ENCODE peak calls at places on chromosomes 16 and 17, in five cellular contexts. G, W, P, H and D are unnamed samples.
A peak's percentile ranks its signal among the peaks of the same experiment; 100 is the strongest.

GRCh38 chr17:11618861-11619566 is 20.7 kb downstream of the DNAH9 start:
- DNase-seq in P (no peak), H (no peak), G (no peak), W (no peak), D (no peak)

GRCh38 chr16:1499756-1500464 is 6.8 kb downstream of the TELO2 start:
- DNase-seq in H (no peak), G (no peak), P (no peak), W (no peak), D (no peak)

GRCh38 chr17:55067697-55068439 is 99.3 kb downstream of the STXBP4 start:
- DNase-seq in H (no peak), P (peak; percentile 22), G (peak; percentile 50), W (no peak), D (no peak)

GRCh38 chr17:42311240-42312034 is 23.1 kb downstream of the STAT5A start:
- DNase-seq in P (peak; percentile 61), H (no peak), G (peak; percentile 94), W (no peak), D (peak; percentile 82)

GRCh38 chr17:57453841-57454240 is 197.5 kb downstream of the MSI2 start:
- DNase-seq in P (no peak), W (no peak), G (no peak), H (no peak), D (no peak)

GRCh38 chr17:15777717-15778116 is 45.6 kb downstream of the TBC1D26 start:
- DNase-seq in P (no peak), H (no peak), W (no peak), G (no peak), D (no peak)

GRCh38 chr17:34850023-34850422 is 111.2 kb downstream of the CCT6B start:
- DNase-seq in W (no peak), H (no peak), G (no peak), P (no peak), D (no peak)

GRCh38 chr17:2405247-2405926 is 4.5 kb upstream of the MNT start:
- DNase-seq in H (no peak), W (no peak), P (no peak), G (peak; percentile 94), D (no peak)

GRCh38 chr16:24024971-24025370 is 189.2 kb downstream of the PRKCB start:
- DNase-seq in P (no peak), H (no peak), G (no peak), W (no peak), D (no peak)

GRCh38 chr16:10736926-10737625 is 6.6 kb upstream of the NUBP1 start:
- DNase-seq in W (peak; percentile 65), G (peak; percentile 61), H (peak; percentile 65), P (peak; percentile 67), D (peak; percentile 70)

DNA sequence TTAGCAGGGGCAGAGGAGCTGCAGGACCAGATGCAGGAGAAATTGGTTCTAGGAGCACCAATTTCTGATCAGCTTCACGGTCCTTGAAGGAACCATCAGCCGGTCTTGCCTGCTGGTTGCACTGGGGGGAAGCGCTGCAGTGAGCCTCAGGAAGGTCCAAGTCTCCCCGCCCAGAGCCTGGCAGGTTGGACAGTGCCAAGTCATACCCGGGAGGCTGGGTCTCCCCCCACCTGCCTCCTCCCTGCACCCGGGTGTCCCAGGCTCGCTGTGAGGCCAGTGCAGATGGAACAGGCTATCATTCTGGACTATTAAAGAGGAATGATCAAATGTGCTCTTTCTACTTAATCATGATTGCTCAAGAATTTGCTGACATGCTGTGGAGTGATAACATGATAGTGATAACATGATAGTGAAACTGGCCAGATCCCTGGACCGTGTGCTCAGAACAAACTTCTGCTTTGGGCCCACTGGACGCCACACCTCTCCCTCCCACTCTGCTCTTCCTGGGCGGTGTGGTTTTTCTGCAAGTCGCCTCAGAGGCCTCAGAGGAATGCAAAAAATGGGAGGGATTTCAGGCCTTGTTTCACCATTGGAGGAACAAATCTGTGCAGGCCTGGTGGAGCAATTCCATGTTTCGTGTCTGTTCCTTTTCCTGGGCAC is 236.0 kb downstream of the IRF8 start:
- DNase-seq in G (peak; percentile 41), H (no peak), P (no peak), W (no peak), D (no peak)
- TF ChIP-seq SMC3 in G (no peak), H (no peak), P (no peak), W (no peak), D (no peak)

GRCh38 chr16:4081577-4082021 is 34.6 kb downstream of the ADCY9 start:
- DNase-seq in P (no peak), W (no peak), G (peak; percentile 49), H (no peak), D (peak; percentile 42)
- TF ChIP-seq SMC3 in P (no peak), W (no peak), G (no peak), H (no peak), D (no peak)

GRCh38 chr16:87100306-87101058 is 216.7 kb downstream of the C16orf95 start:
- DNase-seq in W (no peak), P (no peak), G (no peak), H (no peak), D (no peak)

GRCh38 chr16:87096746-87097145 is 220.4 kb downstream of the C16orf95 start:
- DNase-seq in G (no peak), W (no peak), P (no peak), H (no peak), D (no peak)

GRCh38 chr16:87099001-87099740 is 218.0 kb downstream of the C16orf95 start:
- DNase-seq in P (no peak), W (no peak), H (no peak), G (no peak), D (no peak)

GRCh38 chr16:87098361-87098760 is 218.8 kb downstream of the C16orf95 start:
- DNase-seq in P (no peak), G (no peak), W (no peak), H (no peak), D (no peak)

GRCh38 chr16:87101903-87102302 is 215.3 kb downstream of the C16orf95 start:
- DNase-seq in H (no peak), G (peak; percentile 54), P (no peak), W (no peak), D (no peak)
- TF ChIP-seq SMC3 in H (no peak), G (no peak), P (no peak), W (no peak), D (no peak)

DNA sequence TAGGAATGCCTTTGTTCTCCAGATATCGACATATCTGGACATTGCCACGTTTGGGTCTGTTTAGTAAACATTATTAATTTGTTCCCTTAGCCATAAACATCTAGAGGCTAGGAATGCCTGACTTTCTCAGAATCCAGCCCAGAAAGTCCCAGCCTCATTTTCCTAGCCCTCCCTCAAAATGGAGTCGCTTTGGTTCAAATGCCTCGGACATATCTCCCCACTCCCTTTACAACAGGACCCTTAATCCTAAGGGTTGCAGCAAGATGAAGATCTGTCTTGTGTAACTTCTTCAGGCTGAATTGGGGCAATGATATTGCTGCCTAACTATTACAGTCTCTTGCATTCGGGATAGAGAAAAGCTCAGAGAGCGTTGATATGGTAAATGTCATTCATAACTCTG is 46.2 kb upstream of the ARL4D start:
- DNase-seq in W (no peak), G (no peak), P (no peak), H (no peak), D (no peak)
- TF ChIP-seq SMC3 in W (no peak), G (no peak), P (no peak), H (no peak), D (no peak)

DNA sequence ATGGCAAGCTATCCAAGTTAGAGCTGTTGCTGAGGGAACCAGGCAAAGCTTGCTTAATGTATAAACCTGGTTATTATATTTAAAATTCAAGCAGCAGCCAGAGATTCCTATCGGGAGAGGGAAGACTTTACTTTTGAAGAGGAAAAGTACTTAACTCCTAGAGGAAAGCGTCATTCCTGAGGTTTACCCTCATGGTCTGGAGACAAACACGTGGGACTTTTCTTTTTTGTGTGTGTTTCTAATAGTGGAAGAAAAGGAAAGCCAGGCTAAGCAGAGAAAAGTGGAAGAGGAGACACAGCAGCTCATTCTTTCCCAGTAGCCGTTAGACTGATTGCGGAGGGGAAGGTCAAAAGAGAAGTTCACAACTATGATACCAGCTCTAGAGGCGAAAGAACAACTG is 40.0 kb upstream of the MYH10 start:
- DNase-seq in P (no peak), W (no peak), G (peak; percentile 15), H (no peak), D (no peak)
- TF ChIP-seq SMC3 in P (no peak), W (no peak), G (no peak), H (no peak), D (no peak)

DNA sequence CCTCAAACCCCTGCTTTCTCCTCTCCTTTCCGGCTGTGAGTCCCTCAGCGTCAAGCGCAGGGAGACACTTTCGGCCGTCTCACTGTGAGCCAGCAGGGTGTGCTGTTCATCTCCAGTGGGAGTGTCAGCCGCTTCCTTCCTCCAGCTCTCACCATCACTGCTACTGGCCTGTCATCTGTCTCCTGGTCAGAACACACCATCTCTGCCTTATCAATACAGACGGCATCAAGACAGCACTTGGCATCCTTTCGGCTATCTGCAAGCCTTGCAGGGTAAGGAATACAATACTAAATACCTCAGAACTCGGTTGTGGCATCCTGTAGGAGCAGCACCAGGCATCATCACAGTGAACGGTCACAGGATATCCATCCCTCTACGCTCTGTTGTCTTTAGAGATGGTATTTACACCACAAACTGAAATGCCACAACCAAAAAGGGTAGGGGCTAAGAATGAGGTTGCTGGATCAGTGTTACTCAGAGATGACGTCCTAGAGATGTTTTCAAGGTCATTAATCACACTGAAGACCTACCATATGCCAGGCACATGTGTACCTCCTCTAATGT is 20.7 kb upstream of the CMTM4 start:
- DNase-seq in P (peak; percentile 42), H (no peak), W (no peak), G (peak; percentile 88), D (peak; percentile 69)
- TF ChIP-seq SMC3 in P (peak; percentile 46), H (no peak), W (no peak), G (peak; percentile 3), D (peak; percentile 39)

DNA sequence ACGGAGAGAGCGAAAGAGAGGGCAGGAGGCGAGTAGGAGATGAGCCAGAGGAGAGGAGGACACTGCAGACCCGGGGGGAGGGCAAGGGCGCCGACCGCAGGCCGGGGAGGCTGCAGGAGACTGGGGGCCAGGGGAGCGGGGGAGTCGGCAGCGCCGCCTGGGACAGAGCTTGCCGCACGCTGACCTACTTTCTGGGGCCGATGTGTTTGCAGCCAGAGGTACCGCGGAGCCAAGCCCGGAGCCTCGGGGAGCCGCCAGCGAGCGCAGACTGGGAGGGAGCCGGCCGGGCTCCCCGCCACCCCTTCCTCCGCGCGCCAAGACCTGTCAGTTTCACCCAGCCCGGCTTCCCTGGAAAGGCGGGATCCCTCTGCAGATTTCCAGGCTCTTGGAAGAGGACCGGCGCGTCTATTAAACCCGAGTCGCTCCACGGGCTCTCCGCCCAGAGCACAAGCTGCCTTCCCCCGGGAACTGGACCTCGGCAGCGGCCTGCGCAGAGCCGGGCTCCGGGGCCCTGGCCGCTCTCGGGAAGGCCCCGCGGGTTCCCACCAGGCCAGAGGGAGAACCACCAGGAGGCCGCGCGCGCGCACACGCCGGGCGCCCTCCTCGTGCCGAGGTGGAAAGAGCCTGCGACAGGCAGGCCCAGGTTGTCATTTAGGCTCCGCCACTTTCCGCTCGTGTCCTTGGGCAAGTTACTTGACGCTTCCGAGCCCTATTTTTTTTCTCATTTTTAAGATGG is 74.5 kb downstream of the CMC2 start:
- DNase-seq in W (peak; percentile 54), P (no peak), G (peak; percentile 35), H (no peak), D (peak; percentile 84)
- TF ChIP-seq SMC3 in W (no peak), P (no peak), G (no peak), H (no peak), D (no peak)

GRCh38 chr17:73986641-73987177 is 216.8 kb upstream of the RPL38 start:
- DNase-seq in G (no peak), H (no peak), W (no peak), P (no peak), D (no peak)
- TF ChIP-seq SMC3 in G (no peak), H (no peak), W (no peak), P (no peak), D (no peak)